ENCODE peak calls at places on chromosomes 16 and 17, in seven cellular contexts. C, W, V, E, J, Z and G are unnamed samples.

GRCh38 chr17:49216953-49217650 is 6.6 kb downstream of the ABI3 start:
- DNase-seq in C (no peak), W (no peak), V (no peak), E (no peak), J (no peak), Z (no peak), G (no peak)

GRCh38 chr16:11655655-11656054 is 12.6 kb upstream of the SNN start:
- DNase-seq in C (no peak), W (no peak), V (no peak), E (no peak), J (no peak), Z (no peak), G (no peak)

GRCh38 chr16:57260294-57260929 is 15.4 kb downstream of the ARL2BP start:
- DNase-seq in C (peak; percentile 79), W (peak; percentile 77), V (no peak), E (peak; percentile 82), J (peak; percentile 73), Z (peak; percentile 21), G (no peak)

GRCh38 chr16:50360033-50360778 is 8.6 kb downstream of the BRD7 start:
- DNase-seq in C (no peak), W (peak; percentile 25), V (no peak), E (peak; percentile 40), J (peak; percentile 80), Z (no peak), G (no peak)

GRCh38 chr16:10514369-10515055 is 65.9 kb downstream of the EMP2 start:
- DNase-seq in C (peak; percentile 79), W (peak; percentile 81), V (peak; percentile 34), E (peak; percentile 70), J (peak; percentile 84), Z (peak; percentile 64), G (peak; percentile 39)

GRCh38 chr16:88454315-88455057 is 1.4 kb downstream of the ZFPM1 start:
- DNase-seq in C (peak; percentile 47), W (no peak), V (no peak), E (no peak), J (no peak), Z (peak; percentile 59), G (no peak)

GRCh38 chr17:46044286-46044928 is 45.4 kb downstream of the STH start:
- DNase-seq in C (peak; percentile 96), W (peak; percentile 96), V (peak; percentile 61), E (peak; percentile 87), J (peak; percentile 92), Z (peak; percentile 78), G (peak; percentile 83)

GRCh38 chr17:31195305-31195704 is 100.5 kb downstream of the NF1 start:
- DNase-seq in C (no peak), W (no peak), V (no peak), E (no peak), J (no peak), Z (no peak), G (no peak)

GRCh38 chr17:42843358-42843934 is 934 bp upstream of the AOC2 start:
- DNase-seq in C (peak; percentile 80), W (peak; percentile 85), V (no peak), E (peak; percentile 74), J (peak; percentile 85), Z (peak; percentile 56), G (peak; percentile 43)

GRCh38 chr16:57798267-57798810 is 4.0 kb downstream of the KIFC3 start:
- DNase-seq in C (no peak), W (no peak), V (no peak), E (no peak), J (no peak), Z (no peak), G (no peak)

GRCh38 chr16:70648606-70649005 is 2.2 kb downstream of the IL34 start:
- DNase-seq in C (no peak), W (no peak), V (no peak), E (no peak), J (no peak), Z (no peak), G (no peak)

GRCh38 chr16:67848118-67848517 is 625 bp upstream of the CENPT start:
- DNase-seq in C (no peak), W (no peak), V (no peak), E (no peak), J (no peak), Z (no peak), G (no peak)

GRCh38 chr16:84726670-84727467 is 27.1 kb downstream of the USP10 start:
- DNase-seq in C (peak; percentile 53), W (no peak), V (no peak), E (no peak), J (no peak), Z (peak; percentile 54), G (no peak)

GRCh38 chr16:84640145-84640544 is 8.2 kb upstream of the KLHL36 start:
- DNase-seq in C (no peak), W (no peak), V (no peak), E (no peak), J (no peak), Z (no peak), G (no peak)

GRCh38 chr16:9644258-9644657 is 538.0 kb downstream of the GRIN2A start:
- DNase-seq in C (no peak), W (no peak), V (no peak), E (no peak), J (no peak), Z (no peak), G (no peak)

GRCh38 chr16:75238132-75238852 is 13.1 kb downstream of the BCAR1 start:
- DNase-seq in C (no peak), W (peak; percentile 94), V (peak; percentile 69), E (peak; percentile 91), J (peak; percentile 92), Z (no peak), G (peak; percentile 75)

GRCh38 chr17:1931759-1932579 is 93.2 kb downstream of the RTN4RL1 start:
- DNase-seq in C (peak; percentile 76), W (no peak), V (no peak), E (peak; percentile 7), J (peak; percentile 16), Z (no peak), G (no peak)

GRCh38 chr17:30780343-30780742 is 44.1 kb downstream of the CRLF3 start:
- DNase-seq in C (no peak), W (no peak), V (no peak), E (no peak), J (no peak), Z (no peak), G (no peak)

GRCh38 chr17:7019406-7019805 is 3.4 kb upstream of the BCL6B start:
- DNase-seq in C (no peak), W (no peak), V (no peak), E (no peak), J (no peak), Z (no peak), G (no peak)

DNA sequence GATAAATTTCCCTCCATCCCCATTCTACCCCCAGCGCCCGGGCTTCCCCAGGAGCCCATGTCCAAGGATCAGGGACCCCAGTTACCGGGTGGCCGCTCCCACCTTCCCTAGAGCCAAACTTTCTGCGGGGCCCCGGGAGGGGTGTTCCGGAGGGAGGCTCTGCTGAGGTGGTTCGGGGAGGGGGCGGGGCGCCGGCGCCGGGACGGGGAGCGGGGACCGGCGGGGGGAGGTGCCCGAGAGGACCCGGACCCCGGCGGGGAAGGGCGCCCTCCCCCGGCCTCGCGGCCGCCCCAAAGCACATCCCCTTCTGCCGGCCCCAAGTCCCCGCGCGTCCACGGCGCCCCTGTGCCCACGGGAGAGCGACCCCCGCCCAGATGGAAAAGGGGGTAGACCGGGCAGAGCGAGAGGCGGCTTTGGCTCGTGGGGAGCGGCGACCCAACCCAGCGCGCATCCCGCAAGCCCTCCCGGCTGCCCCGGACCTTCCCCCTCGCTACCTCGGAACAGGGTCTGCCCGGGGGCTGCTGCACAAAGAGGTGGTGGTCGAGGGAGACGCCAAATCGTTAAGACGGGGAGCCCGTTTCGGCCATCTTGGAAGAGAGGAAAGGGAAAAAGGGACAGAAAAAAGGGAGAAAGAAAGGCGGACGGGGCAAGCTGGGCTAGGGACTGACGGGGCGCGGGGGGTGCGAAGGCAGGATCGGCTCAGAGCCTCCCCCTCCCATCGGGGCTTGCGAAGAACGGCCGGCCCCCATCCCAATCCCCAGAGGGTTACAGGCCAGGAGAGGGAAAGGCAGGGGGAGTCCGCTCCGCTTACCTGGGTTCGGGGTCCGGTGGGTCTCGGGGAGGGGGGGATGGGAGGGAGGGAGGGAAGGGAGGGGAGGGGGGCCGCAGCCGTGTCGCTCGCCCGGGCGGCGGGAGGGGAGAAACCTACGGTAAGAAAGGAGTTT is 479 bp downstream of the PCGF2 start:
- DNase-seq in C (peak; percentile 55), W (peak; percentile 41), V (no peak), E (no peak), J (no peak), Z (peak; percentile 70), G (no peak)
- TF ChIP-seq CTCF in C (peak; percentile 40), W (no peak), V (peak; percentile 14), E (no peak), J (no peak), Z (peak; percentile 65), G (no peak)

GRCh38 chr17:688100-688989 is 26.3 kb downstream of the VPS53 start:
- DNase-seq in C (peak; percentile 67), W (peak; percentile 62), V (no peak), E (peak; percentile 41), J (peak; percentile 58), Z (peak; percentile 2), G (no peak)
- TF ChIP-seq CTCF in C (peak; percentile 65), W (peak; percentile 20), V (peak; percentile 35), E (peak; percentile 36), J (peak; percentile 46), Z (peak; percentile 33), G (peak; percentile 27)

GRCh38 chr17:62587554-62587953 is 39.9 kb upstream of the MRC2 start:
- DNase-seq in C (no peak), W (no peak), V (no peak), E (no peak), J (no peak), Z (no peak), G (no peak)

GRCh38 chr17:62578757-62579487 is 48.5 kb upstream of the MRC2 start:
- DNase-seq in C (no peak), W (no peak), V (no peak), E (no peak), J (no peak), Z (no peak), G (no peak)

GRCh38 chr17:62576382-62576781 is 51.1 kb upstream of the MRC2 start:
- DNase-seq in C (no peak), W (no peak), V (no peak), E (no peak), J (no peak), Z (no peak), G (no peak)

GRCh38 chr17:62580947-62581346 is 46.5 kb upstream of the MRC2 start:
- DNase-seq in C (no peak), W (no peak), V (no peak), E (no peak), J (no peak), Z (no peak), G (no peak)

GRCh38 chr17:62581769-62582168 is 45.7 kb upstream of the MRC2 start:
- DNase-seq in C (no peak), W (no peak), V (no peak), E (no peak), J (peak; percentile 36), Z (no peak), G (no peak)
- TF ChIP-seq CTCF in C (no peak), W (no peak), V (no peak), E (no peak), J (no peak), Z (no peak), G (no peak)

DNA sequence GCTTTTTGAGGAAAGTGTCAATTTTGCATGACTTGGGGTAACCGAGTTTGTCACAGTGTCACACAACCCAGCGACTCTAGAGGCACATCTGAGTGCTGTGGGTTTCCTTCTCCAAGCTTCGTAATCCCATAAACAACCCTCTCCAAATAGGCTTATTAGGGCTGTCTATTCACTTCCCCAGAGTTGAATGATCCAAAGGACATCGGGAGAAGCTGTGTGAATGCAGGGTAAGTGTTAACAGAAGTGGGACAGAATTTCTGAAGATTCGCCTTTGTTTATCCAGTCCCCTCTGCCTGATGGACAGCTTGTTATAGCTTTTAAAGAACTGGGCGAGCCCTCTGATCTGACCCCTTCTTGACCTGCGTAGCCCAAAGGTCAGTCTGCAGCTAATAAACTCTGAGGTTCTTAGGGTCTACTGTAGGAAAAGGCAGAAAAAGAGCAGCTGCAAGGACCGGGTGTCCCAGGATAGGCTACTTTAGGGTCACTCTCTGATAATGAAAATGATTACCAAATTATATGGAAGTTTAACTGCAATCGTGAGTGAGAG is 233.2 kb downstream of the FTO start:
- DNase-seq in C (no peak), W (no peak), V (no peak), E (no peak), J (no peak), Z (no peak), G (no peak)
- TF ChIP-seq CTCF in C (no peak), W (no peak), V (no peak), E (no peak), J (no peak), Z (no peak), G (no peak)